ENCODE peak calls at places on chromosomes 13 and 19, in six cellular contexts. Z is transverse colon; D is spleen; S is effector memory CD4-positive, alpha-beta T cell; B is endothelial cell of umbilical vein; J is stomach. P is an unnamed sample. For H3K4me1, the result is how much of the 10 kb centered on the place peaks cover.

GRCh38 chr19:5814123-5814839 is 9.4 kb downstream of the NRTN start:
- DNase-seq in Z (no peak), D (no peak), S (no peak), B (no peak), J (no peak), P (no peak)

GRCh38 chr13:47415048-47415447 is 518.2 kb upstream of the HTR2A start:
- DNase-seq in Z (no peak), D (no peak), S (no peak), B (no peak), J (no peak), P (no peak)

GRCh38 chr19:10871711-10872550 is 578 bp downstream of the CARM1 start:
- DNase-seq in Z (peak), D (peak), S (no peak), B (peak), J (peak), P (no peak)

GRCh38 chr13:66887088-66887487 is 343.0 kb downstream of the PCDH9 start:
- DNase-seq in Z (no peak), D (no peak), S (no peak), B (no peak), J (no peak), P (no peak)

GRCh38 chr19:46955114-46955812 is 64.4 kb upstream of the NPAS1 start:
- DNase-seq in Z (no peak), D (no peak), S (peak), B (peak), J (no peak), P (peak)

GRCh38 chr13:21998279-21998678 is 327.4 kb downstream of the FGF9 start:
- DNase-seq in Z (no peak), D (no peak), S (no peak), B (no peak), J (no peak), P (no peak)

GRCh38 chr13:51643882-51644281 is 59.6 kb downstream of the WDFY2 start:
- DNase-seq in Z (no peak), D (no peak), S (no peak), B (peak), J (no peak), P (no peak)

GRCh38 chr19:46772170-46773017 is 16.0 kb downstream of the SLC1A5 start:
- DNase-seq in Z (no peak), D (no peak), S (no peak), B (no peak), J (no peak), P (no peak)

GRCh38 chr13:41621716-41622508 is 164.6 kb downstream of the RGCC start:
- DNase-seq in Z (no peak), D (no peak), S (no peak), B (no peak), J (no peak), P (no peak)

GRCh38 chr13:113049521-113049941 is 56.1 kb upstream of the F7 start:
- DNase-seq in Z (no peak), D (peak), S (no peak), B (no peak), J (no peak), P (no peak)

GRCh38 chr13:29937836-29938235 is 87.4 kb upstream of the UBL3 start:
- DNase-seq in Z (no peak), D (no peak), S (peak), B (no peak), J (no peak), P (peak)

GRCh38 chr13:110713981-110714797 is 689 bp downstream of the ING1 start:
- DNase-seq in Z (peak), D (peak), S (peak), B (peak), J (peak), P (peak)

GRCh38 chr19:1746401-1747284 is 6.7 kb upstream of the ONECUT3 start:
- DNase-seq in Z (no peak), D (no peak), S (no peak), B (no peak), J (peak), P (no peak)

GRCh38 chr19:2594319-2594718 is 108.2 kb downstream of the GNG7 start:
- DNase-seq in Z (no peak), D (peak), S (no peak), B (no peak), J (no peak), P (no peak)

GRCh38 chr13:100300708-100301107 is 211.8 kb downstream of the PCCA start:
- DNase-seq in Z (no peak), D (no peak), S (no peak), B (no peak), J (no peak), P (no peak)

GRCh38 chr13:83634601-83635000 is 247.7 kb downstream of the SLITRK1 start:
- DNase-seq in Z (no peak), D (no peak), S (no peak), B (no peak), J (no peak), P (no peak)

GRCh38 chr13:77362166-77362565 is 35.3 kb upstream of the MYCBP2 start:
- DNase-seq in Z (no peak), D (no peak), S (no peak), B (no peak), J (no peak), P (no peak)

GRCh38 chr13:59356607-59357006 is 807.1 kb downstream of the DIAPH3 start:
- DNase-seq in Z (peak), D (peak), S (no peak), B (peak), J (no peak), P (no peak)
- H3K27ac ChIP-seq in Z (no peak), D (peak), S (no peak), B (peak), J (no peak), P (no peak)

GRCh38 chr19:7471696-7472620 is 16.9 kb downstream of the PEX11G start:
- DNase-seq in Z (no peak), D (no peak), S (no peak), B (no peak), J (no peak), P (no peak)
- H3K4me1 ChIP-seq in Z (under half), D (under half), S (under half), B (under half), J (under half), P (under half)

GRCh38 chr13:97139704-97140103 is 82.4 kb upstream of the MBNL2 start:
- DNase-seq in Z (no peak), D (no peak), S (no peak), B (no peak), J (no peak), P (no peak)
- H3K27ac ChIP-seq in Z (peak), D (no peak), S (no peak), B (no peak), J (no peak), P (no peak)

DNA sequence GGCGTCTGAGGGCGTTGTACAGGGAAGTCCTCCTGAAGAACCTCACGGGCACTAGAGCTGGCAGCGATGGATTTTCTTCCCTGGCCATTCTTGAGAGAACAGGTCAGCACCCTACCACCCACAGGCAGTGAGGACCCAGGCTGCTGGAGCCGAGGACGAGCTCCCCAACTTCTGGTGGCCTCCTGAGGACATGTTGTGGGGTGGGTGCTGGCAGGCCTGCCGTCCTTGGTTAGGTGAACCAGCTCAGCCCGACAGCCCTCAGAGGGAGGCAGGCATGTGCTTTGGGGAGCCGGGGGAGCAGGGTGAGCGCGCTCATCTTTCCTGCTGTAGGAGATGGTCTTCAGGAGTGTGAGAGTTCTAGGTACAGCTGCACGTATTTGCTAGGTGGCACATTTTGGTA is 15.4 kb downstream of the LYL1 start:
- DNase-seq in Z (no peak), D (no peak), S (no peak), B (no peak), J (no peak), P (no peak)
- H3K4me1 ChIP-seq in Z (under half), D (under half), S (under half), B (under half), J (half or more), P (under half)

GRCh38 chr13:23321534-23322241 is 111.8 kb downstream of the SACS start:
- DNase-seq in Z (peak), D (no peak), S (no peak), B (peak), J (no peak), P (peak)

GRCh38 chr13:23320926-23321533 is 112.5 kb downstream of the SACS start:
- DNase-seq in Z (no peak), D (no peak), S (no peak), B (peak), J (no peak), P (no peak)

GRCh38 chr13:23325191-23325590 is 108.3 kb downstream of the SACS start:
- DNase-seq in Z (no peak), D (no peak), S (no peak), B (no peak), J (no peak), P (no peak)

GRCh38 chr13:23323946-23324709 is 109.4 kb downstream of the SACS start:
- DNase-seq in Z (no peak), D (no peak), S (no peak), B (peak), J (no peak), P (no peak)

GRCh38 chr13:23322353-23323336 is 110.9 kb downstream of the SACS start:
- DNase-seq in Z (no peak), D (no peak), S (no peak), B (no peak), J (no peak), P (no peak)
- H3K27ac ChIP-seq in Z (peak), D (no peak), S (no peak), B (peak), J (no peak), P (no peak)

DNA sequence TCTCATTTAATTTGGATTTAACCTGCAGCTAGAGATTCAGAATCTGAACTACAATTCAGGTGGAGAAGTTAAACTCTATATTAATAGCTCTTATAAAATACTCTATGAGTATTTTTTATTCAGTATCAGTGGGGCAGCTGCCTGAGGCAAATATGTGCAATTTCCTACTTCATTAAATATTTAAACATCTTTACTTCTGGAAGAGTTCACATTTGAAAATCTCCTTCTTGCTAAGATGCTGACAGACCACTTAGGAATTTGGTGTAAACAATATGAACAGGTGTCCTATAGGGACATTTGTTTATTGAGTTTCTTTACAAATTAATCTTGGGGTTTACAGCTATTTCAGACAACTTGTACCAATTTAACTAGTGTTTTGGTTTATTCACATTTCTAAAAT is 20.4 kb downstream of the STARD13 start:
- DNase-seq in Z (no peak), D (no peak), S (no peak), B (no peak), J (no peak), P (no peak)
- H3K4me1 ChIP-seq in Z (half or more), D (under half), S (under half), B (under half), J (half or more), P (under half)

P was measured in CD4-positive, alpha-beta memory T cell.